ENCODE peak calls at places on chromosomes 1 and 21, in six cellular contexts. W, O, C, J, M and R are unnamed samples.

GRCh38 chr1:39407496-39407888 is 83.9 kb upstream of the BMP8A start:
- DNase-seq in W (no peak), O (no peak), C (no peak), J (no peak), M (no peak), R (no peak)

GRCh38 chr21:14685568-14685967 is 139.5 kb upstream of the SAMSN1 start:
- DNase-seq in W (no peak), O (no peak), C (peak), J (no peak), M (no peak), R (peak)

GRCh38 chr1:243354511-243355153 is 98.8 kb downstream of the SDCCAG8 start:
- DNase-seq in W (no peak), O (peak), C (no peak), J (no peak), M (no peak), R (no peak)

GRCh38 chr1:43285269-43285986 is at the start of gene C1orf210:
- DNase-seq in W (no peak), O (no peak), C (no peak), J (peak), M (peak), R (no peak)

GRCh38 chr1:91774520-91775203 is 111.3 kb downstream of the TGFBR3 start:
- DNase-seq in W (no peak), O (no peak), C (no peak), J (no peak), M (no peak), R (no peak)

GRCh38 chr1:32768110-32768857 is 48.9 kb downstream of the YARS1 start:
- DNase-seq in W (no peak), O (no peak), C (no peak), J (no peak), M (no peak), R (no peak)

GRCh38 chr1:96583903-96584302 is 137.7 kb upstream of the PTBP2 start:
- DNase-seq in W (no peak), O (no peak), C (no peak), J (no peak), M (no peak), R (no peak)

GRCh38 chr1:62691062-62691844 is 3.1 kb upstream of the DOCK7 start:
- DNase-seq in W (no peak), O (no peak), C (no peak), J (no peak), M (peak), R (no peak)

GRCh38 chr1:81824759-81825158 is 24.0 kb downstream of the ADGRL2 start:
- DNase-seq in W (no peak), O (no peak), C (no peak), J (no peak), M (no peak), R (no peak)

GRCh38 chr21:43362306-43362927 is 64.5 kb downstream of the SIK1 start:
- DNase-seq in W (no peak), O (peak), C (no peak), J (no peak), M (no peak), R (peak)

GRCh38 chr1:205620269-205620668 is 11.5 kb downstream of the ELK4 start:
- DNase-seq in W (no peak), O (no peak), C (no peak), J (no peak), M (no peak), R (no peak)

GRCh38 chr1:42971848-42972291 is 13.2 kb upstream of the SLC2A1 start:
- DNase-seq in W (no peak), O (peak), C (no peak), J (no peak), M (no peak), R (no peak)

GRCh38 chr1:241518447-241519307 is 878 bp downstream of the FH start:
- DNase-seq in W (no peak), O (peak), C (no peak), J (peak), M (peak), R (peak)

GRCh38 chr1:160662888-160663287 is 16.0 kb upstream of the SLAMF1 start:
- DNase-seq in W (no peak), O (no peak), C (no peak), J (no peak), M (no peak), R (peak)

GRCh38 chr1:3558036-3558726 is 53.1 kb downstream of the MEGF6 start:
- DNase-seq in W (no peak), O (no peak), C (no peak), J (no peak), M (no peak), R (peak)

GRCh38 chr1:3555131-3555920 is 56.0 kb downstream of the MEGF6 start:
- DNase-seq in W (no peak), O (no peak), C (no peak), J (no peak), M (no peak), R (no peak)

GRCh38 chr1:3553940-3554223 is 57.4 kb downstream of the MEGF6 start:
- DNase-seq in W (no peak), O (no peak), C (no peak), J (no peak), M (no peak), R (no peak)

GRCh38 chr1:3557366-3557765 is 53.9 kb downstream of the MEGF6 start:
- DNase-seq in W (no peak), O (no peak), C (no peak), J (no peak), M (no peak), R (no peak)

DNA sequence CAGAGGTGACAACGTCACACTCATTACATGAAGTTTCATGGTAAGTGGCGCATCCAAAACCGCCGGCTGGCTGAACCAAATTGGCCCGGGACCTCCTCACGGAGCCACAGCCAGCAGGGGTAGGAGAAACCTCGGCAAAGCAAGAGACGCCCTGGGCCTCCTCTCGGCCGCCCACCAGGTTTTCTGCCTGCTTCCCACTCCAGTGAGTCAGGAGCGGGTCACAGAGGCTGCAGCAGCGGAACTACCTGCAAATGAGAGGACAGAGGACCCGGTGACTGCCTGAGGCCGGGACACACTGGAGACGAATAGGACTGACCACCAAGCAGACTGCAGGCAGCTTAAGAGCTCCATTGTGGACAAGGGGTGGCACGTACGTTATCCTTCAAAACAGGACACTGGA is 55.0 kb downstream of the MEGF6 start:
- DNase-seq in W (no peak), O (no peak), C (no peak), J (no peak), M (no peak), R (no peak)
- TF ChIP-seq MYC in W (no peak), O (no peak), C (no peak), J (no peak), M (no peak), R (no peak)

DNA sequence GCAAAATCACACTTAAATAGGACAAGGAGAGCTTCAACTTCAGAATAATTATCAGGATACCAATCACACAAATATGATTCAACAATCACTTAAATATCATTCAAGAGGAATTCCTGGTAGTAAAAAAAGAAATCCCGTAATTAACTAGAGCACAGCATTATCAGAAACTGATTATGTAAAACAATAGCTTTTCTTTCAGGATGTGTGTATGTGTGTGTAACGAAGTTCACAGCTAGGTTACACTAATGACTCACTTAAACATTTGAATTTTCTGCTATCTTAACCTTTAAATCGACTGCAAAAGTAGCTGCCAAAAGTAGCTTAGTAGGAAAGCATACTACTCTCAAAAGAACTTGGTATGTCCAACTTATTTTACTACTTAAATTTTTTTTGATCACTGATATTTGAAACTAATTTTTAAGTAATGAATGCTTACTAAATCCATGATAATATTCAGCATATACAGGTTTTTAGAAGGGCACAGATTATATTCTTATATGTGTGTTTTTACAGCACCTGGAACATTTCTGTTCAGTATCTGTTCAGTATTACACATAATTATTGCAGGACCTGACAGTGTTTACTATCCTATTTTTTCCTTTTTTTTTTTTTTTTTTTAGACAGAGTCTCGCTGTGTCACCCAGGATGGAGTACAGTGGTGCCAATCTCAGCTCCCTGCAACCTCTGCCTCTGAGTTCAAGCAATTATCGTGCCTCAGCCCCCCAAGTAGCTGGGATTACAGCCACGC is 4.2 kb downstream of the RERE start:
- DNase-seq in W (no peak), O (peak), C (no peak), J (no peak), M (no peak), R (no peak)
- TF ChIP-seq CTCF in W (no peak), O (no peak), C (no peak), J (no peak), M (no peak), R (no peak)

GRCh38 chr1:236618507-236618906 is 14.2 kb upstream of the HEATR1 start:
- DNase-seq in W (no peak), O (no peak), C (no peak), J (no peak), M (no peak), R (no peak)

GRCh38 chr1:236615399-236616148 is 11.3 kb upstream of the HEATR1 start:
- DNase-seq in W (no peak), O (no peak), C (no peak), J (no peak), M (no peak), R (no peak)

GRCh38 chr1:236623371-236624166 is 19.3 kb upstream of the HEATR1 start:
- DNase-seq in W (no peak), O (peak), C (no peak), J (no peak), M (no peak), R (no peak)

GRCh38 chr1:236622407-236622806 is 18.1 kb upstream of the HEATR1 start:
- DNase-seq in W (no peak), O (no peak), C (no peak), J (no peak), M (no peak), R (no peak)

DNA sequence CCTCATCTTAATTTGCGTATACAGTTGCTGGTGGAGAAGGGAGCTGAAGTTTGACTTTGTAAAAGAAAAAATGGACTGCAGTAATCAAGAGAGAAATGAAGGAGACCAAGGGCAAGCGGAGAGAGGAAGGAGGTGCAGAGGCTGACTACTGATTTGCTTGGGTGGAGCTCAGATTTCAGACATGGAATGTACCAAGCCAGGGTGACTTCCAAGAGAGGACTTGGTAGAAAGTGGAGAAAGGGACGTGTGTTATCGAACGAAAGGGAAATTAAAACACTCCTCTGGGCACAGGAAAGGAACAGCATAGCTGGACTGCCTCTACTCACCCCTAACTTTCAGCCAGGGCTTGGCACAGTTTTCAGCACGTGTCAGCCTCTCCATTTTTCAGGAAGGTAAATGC is 15.1 kb upstream of the HEATR1 start:
- DNase-seq in W (no peak), O (no peak), C (no peak), J (no peak), M (no peak), R (no peak)
- TF ChIP-seq MYC in W (no peak), O (no peak), C (no peak), J (no peak), M (no peak), R (no peak)

DNA sequence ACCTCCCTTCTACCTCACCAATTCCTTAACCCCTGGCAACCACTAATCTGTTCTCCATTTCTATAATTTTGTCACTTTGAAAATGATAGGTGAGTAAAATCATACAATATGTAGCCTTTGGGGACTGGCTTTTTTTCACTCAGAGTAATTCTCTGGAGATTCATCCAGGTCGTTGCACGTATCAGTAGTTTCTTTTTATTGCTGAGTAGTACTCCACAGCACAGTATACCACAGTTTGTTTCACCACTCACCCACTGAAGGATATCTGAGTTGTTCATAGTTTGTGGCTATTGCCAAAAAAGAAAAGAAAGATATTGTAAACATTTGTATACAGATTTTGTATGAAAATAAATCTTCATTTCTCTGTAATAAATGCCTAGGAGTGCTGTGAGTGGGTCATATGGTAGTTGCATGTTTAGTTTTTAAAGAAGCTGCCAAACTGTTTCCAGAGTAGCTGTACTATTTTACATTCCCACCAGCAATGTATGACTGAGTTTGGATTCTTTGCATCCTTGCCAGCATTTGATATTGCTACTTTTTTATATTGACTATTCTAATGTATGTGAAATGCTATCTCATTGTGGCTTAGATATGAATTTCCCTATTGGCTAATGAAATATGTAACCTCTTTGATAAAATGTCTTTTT is 3.7 kb downstream of the CHD1L start:
- DNase-seq in W (no peak), O (no peak), C (no peak), J (no peak), M (no peak), R (no peak)
- TF ChIP-seq CTCF in W (no peak), O (no peak), C (no peak), J (no peak), M (no peak), R (no peak)

GRCh38 chr1:67148516-67149178 is 13.9 kb upstream of the C1orf141 start:
- DNase-seq in W (no peak), O (no peak), C (no peak), J (peak), M (no peak), R (no peak)
- TF ChIP-seq MYC in W (no peak), O (no peak), C (no peak), J (no peak), M (no peak), R (no peak)

GRCh38 chr21:36613554-36613953 is 85.4 kb upstream of the SIM2 start:
- DNase-seq in W (no peak), O (no peak), C (no peak), J (no peak), M (no peak), R (no peak)

GRCh38 chr21:36609654-36610053 is 89.3 kb upstream of the SIM2 start:
- DNase-seq in W (no peak), O (no peak), C (no peak), J (no peak), M (no peak), R (no peak)

GRCh38 chr21:36610201-36610600 is 88.7 kb upstream of the SIM2 start:
- DNase-seq in W (no peak), O (peak), C (no peak), J (no peak), M (no peak), R (no peak)

GRCh38 chr21:36613064-36613463 is 85.9 kb upstream of the SIM2 start:
- DNase-seq in W (no peak), O (no peak), C (no peak), J (no peak), M (peak), R (no peak)

DNA sequence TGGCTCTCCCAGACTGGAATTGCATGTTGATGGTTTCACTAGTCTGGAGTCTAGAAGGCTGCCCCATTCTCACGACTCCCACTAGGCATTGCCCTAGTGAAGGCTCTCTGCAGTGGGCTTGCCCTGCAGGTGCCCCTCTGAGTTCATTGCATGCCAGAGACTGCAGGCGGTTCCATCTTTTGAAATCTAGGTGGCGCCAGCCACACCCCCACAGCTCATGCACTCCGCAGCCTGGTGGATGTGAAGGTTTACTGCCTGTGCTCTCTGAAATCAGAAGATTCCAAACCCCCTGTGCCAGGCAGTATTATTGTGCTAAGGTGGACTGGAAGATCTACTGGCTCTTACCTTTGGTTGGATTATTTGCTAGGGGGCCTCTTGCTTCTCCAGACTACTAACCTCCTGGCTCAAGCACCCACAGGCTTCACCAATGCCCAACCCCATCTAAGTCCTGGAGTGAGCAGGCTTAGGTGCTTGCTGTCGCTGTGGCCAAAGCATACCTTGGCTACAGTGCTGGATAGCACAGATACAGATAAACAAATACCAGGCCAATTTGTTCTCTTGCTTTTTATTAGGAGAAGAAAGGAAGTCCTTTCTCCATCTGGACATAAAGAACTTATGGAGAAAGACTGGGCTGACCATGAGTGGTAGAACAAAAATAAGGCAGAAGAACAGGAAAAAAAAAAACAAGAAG is 83.5 kb upstream of the SIM2 start:
- DNase-seq in W (peak), O (no peak), C (no peak), J (peak), M (peak), R (no peak)
- TF ChIP-seq CTCF in W (no peak), O (peak), C (no peak), J (peak), M (peak), R (no peak)

GRCh38 chr1:10791117-10791951 is 5.1 kb downstream of the CASZ1 start:
- DNase-seq in W (no peak), O (no peak), C (no peak), J (no peak), M (no peak), R (no peak)
- TF ChIP-seq MYC in W (no peak), O (no peak), C (no peak), J (no peak), M (no peak), R (no peak)